ENCODE peak calls at places on chromosomes 7 and 10, in five cellular contexts. F, W, C, B and E are unnamed samples.

GRCh38 chr7:1649751-1650326 is 20.2 kb upstream of the ELFN1 start:
- DNase-seq in F (no peak), W (no peak), C (no peak), B (no peak), E (no peak)

GRCh38 chr10:23780331-23780730 is 341.5 kb downstream of the OTUD1 start:
- DNase-seq in F (no peak), W (no peak), C (no peak), B (no peak), E (no peak)

GRCh38 chr10:106705576-106706526 is 458.7 kb downstream of the SORCS1 start:
- DNase-seq in F (peak; percentile 60), W (peak; percentile 80), C (peak; percentile 82), B (no peak), E (peak; percentile 28)

GRCh38 chr7:19442016-19442785 is 266.6 kb downstream of the POLR1F start:
- DNase-seq in F (peak; percentile 43), W (no peak), C (peak; percentile 14), B (peak; percentile 10), E (peak; percentile 70)

GRCh38 chr10:114795039-114795438 is 26.5 kb upstream of the FHIP2A start:
- DNase-seq in F (no peak), W (no peak), C (no peak), B (no peak), E (peak; percentile 13)

GRCh38 chr10:89283174-89283987 is 18.5 kb upstream of the IFIT2 start:
- DNase-seq in F (no peak), W (no peak), C (no peak), B (no peak), E (peak; percentile 61)

GRCh38 chr10:29746080-29746797 is 111.5 kb upstream of the SVIL start:
- DNase-seq in F (no peak), W (no peak), C (no peak), B (no peak), E (peak; percentile 90)

GRCh38 chr10:119713744-119714483 is 11.9 kb upstream of the INPP5F start:
- DNase-seq in F (no peak), W (no peak), C (no peak), B (no peak), E (no peak)

GRCh38 chr7:112422842-112423496 is 27.3 kb upstream of the IFRD1 start:
- DNase-seq in F (peak; percentile 83), W (peak; percentile 63), C (peak; percentile 20), B (peak; percentile 88), E (peak; percentile 70)

GRCh38 chr7:141837683-141838082 is 3.6 kb downstream of the PRSS37 start:
- DNase-seq in F (no peak), W (no peak), C (no peak), B (no peak), E (no peak)

GRCh38 chr10:2885956-2886296 is 181.4 kb upstream of the PFKP start:
- DNase-seq in F (no peak), W (no peak), C (no peak), B (no peak), E (no peak)

GRCh38 chr10:2887391-2888070 is 179.8 kb upstream of the PFKP start:
- DNase-seq in F (no peak), W (no peak), C (no peak), B (no peak), E (no peak)

GRCh38 chr10:2883238-2883637 is 184.1 kb upstream of the PFKP start:
- DNase-seq in F (no peak), W (no peak), C (no peak), B (no peak), E (no peak)

GRCh38 chr10:2886662-2887061 is 180.7 kb upstream of the PFKP start:
- DNase-seq in F (no peak), W (no peak), C (no peak), B (no peak), E (no peak)

DNA sequence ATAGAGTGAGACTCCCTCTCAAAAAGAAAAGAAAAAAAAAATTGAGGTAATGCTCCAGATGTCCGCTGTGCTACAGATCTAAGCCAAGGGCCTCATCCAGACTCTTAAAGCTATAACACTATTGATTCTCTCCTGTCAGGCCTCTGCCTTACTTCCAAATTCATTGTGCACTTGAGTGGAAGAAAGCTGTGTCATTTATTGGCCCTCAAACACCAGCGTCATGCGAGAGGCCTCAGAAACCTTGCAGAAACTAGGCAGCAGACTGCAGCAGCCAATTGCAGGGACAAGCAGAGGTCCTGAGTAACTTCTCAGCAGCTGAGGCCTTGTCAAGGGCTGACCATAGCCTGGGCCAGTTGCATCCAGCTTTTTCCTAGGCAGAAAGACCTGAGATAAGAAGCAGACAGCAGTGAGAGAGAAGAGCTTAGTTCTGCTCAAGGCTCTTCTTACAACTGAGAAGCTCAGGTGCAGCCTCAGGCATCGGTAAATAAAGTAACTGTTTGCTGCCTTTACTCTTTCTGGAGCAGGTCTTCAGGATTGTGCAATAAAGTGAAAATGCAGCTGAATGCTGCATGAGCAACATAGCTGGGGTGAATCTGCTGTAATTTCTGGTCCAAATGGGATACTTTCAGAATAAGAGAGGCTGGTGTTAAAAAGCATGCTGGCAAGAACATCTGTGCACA is 181.9 kb upstream of the PFKP start:
- DNase-seq in F (no peak), W (no peak), C (no peak), B (no peak), E (no peak)
- H2BK12ac ChIP-seq in F (no peak overlapping the region), W (no peak overlapping the region), C (no peak overlapping the region), B (no peak overlapping the region), E (no peak overlapping the region)

DNA sequence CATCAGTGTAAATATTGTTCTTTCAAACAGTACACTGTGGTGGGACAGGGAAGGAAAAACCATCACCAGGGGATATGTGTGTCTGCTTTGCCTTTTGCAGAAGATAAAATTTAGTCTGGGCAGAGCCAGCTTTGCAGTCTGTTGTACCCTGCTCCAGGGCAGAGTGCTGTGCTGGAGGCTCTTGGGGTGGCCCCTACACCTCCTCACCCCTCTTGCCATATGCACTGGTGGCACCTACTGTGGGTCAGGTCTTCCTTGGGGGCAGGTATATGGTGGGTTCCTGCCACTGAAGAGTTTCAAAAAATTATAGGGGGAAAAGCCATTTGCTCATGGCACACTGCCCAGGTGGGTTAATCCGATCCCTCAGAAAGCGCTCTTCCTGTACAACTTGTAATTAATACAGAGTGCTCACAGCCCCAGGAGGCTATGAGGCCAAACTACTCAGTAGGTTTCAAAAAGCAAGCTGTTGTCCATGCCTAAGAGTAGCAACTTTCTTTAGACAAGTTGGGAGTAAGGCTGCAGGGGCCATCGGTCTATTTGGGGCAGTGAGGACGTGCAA is 112.7 kb upstream of the BMPER start:
- DNase-seq in F (no peak), W (no peak), C (no peak), B (no peak), E (no peak)
- H2BK12ac ChIP-seq in F (no peak overlapping the region), W (no peak overlapping the region), C (no peak overlapping the region), B (no peak overlapping the region), E (no peak overlapping the region)

DNA sequence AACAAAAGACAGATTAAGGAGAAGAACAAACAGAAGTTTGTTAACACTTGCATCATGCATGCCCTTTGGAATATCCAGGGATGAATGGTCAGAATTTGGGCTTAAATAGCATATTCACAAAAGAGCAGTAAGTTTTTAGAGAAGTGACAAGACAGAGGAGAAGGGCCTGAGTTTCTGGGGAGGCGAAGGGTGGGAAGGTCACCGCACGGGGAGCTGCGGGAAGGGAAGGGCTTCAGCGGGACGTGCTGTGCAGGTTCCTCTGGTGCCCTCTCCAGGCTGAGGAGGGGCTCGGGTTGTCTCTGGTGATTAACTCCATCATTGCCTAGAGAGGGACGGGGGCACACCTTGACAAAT is 10.4 kb upstream of the ZNF22 start:
- DNase-seq in F (peak; percentile 76), W (peak; percentile 69), C (peak; percentile 27), B (no peak), E (no peak)
- H2BK12ac ChIP-seq in F (no peak overlapping the region), W (no peak overlapping the region), C (no peak overlapping the region), B (no peak overlapping the region), E (no peak overlapping the region)

GRCh38 chr7:152970481-152970880 is 210.9 kb downstream of the ACTR3B start:
- DNase-seq in F (no peak), W (no peak), C (no peak), B (no peak), E (no peak)

GRCh38 chr7:152979376-152979775 is 219.8 kb downstream of the ACTR3B start:
- DNase-seq in F (no peak), W (no peak), C (no peak), B (no peak), E (no peak)

GRCh38 chr7:152969335-152969734 is 209.8 kb downstream of the ACTR3B start:
- DNase-seq in F (no peak), W (no peak), C (no peak), B (no peak), E (no peak)

GRCh38 chr7:152969839-152970238 is 210.3 kb downstream of the ACTR3B start:
- DNase-seq in F (no peak), W (no peak), C (no peak), B (no peak), E (no peak)

DNA sequence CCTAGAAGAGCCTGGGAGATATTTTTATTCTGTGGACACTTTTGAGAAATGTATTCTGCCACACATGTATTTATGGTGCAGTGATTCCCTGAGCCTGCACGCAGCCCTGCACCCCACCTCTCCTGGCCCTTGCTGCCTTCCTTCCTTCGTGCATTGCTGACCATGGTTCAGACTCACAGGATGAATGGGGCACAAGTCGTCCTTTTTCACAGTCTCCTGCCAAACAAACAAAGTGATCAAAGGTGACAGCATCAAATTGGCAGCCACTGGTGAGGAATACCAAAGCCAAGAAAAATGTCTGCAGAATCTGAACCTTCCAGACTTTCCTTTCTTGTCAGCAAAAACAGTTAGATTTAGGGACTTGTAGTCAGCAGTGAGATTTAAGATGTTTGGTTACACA is 215.0 kb downstream of the ACTR3B start:
- DNase-seq in F (no peak), W (no peak), C (no peak), B (no peak), E (no peak)
- H2BK12ac ChIP-seq in F (no peak overlapping the region), W (peak overlapping the region; percentile 52), C (no peak overlapping the region), B (no peak overlapping the region), E (no peak overlapping the region)

GRCh38 chr7:98479318-98479717 is 78.4 kb upstream of the BAIAP2L1 start:
- DNase-seq in F (no peak), W (no peak), C (no peak), B (no peak), E (no peak)

GRCh38 chr7:98483276-98483963 is 82.5 kb upstream of the BAIAP2L1 start:
- DNase-seq in F (peak; percentile 47), W (no peak), C (no peak), B (no peak), E (no peak)

GRCh38 chr7:98488167-98488566 is 87.3 kb upstream of the BAIAP2L1 start:
- DNase-seq in F (no peak), W (no peak), C (no peak), B (no peak), E (no peak)

GRCh38 chr7:98483964-98484545 is 83.2 kb upstream of the BAIAP2L1 start:
- DNase-seq in F (no peak), W (no peak), C (no peak), B (no peak), E (no peak)
- H2BK12ac ChIP-seq in F (no peak overlapping the region), W (no peak overlapping the region), C (no peak overlapping the region), B (no peak overlapping the region), E (no peak overlapping the region)

GRCh38 chr7:25841575-25841974 is 310.4 kb upstream of the NFE2L3 start:
- DNase-seq in F (no peak), W (no peak), C (no peak), B (no peak), E (no peak)
- H2BK12ac ChIP-seq in F (no peak overlapping the region), W (no peak overlapping the region), C (no peak overlapping the region), B (peak overlapping the region; percentile 91), E (no peak overlapping the region)

GRCh38 chr10:31381766-31382316 is 62.8 kb downstream of the ZEB1 start:
- DNase-seq in F (no peak), W (no peak), C (no peak), B (no peak), E (peak; percentile 57)

GRCh38 chr10:31381171-31381570 is 62.2 kb downstream of the ZEB1 start:
- DNase-seq in F (no peak), W (no peak), C (no peak), B (no peak), E (no peak)

GRCh38 chr10:31383810-31384588 is 65.0 kb downstream of the ZEB1 start:
- DNase-seq in F (no peak), W (no peak), C (no peak), B (no peak), E (no peak)

GRCh38 chr10:31384589-31384949 is 65.6 kb downstream of the ZEB1 start:
- DNase-seq in F (no peak), W (no peak), C (no peak), B (no peak), E (no peak)
- H2BK12ac ChIP-seq in F (no peak overlapping the region), W (no peak overlapping the region), C (no peak overlapping the region), B (no peak overlapping the region), E (no peak overlapping the region)